ENCODE peak calls at places on chromosomes 4 and X, in six cellular contexts. E is trophoblast cell, R is mesendoderm, F is IMR-90, J is H9, T is neuronal stem cell. G is an unnamed sample.

GRCh38 chr4:20995591-20995990 is 295.3 kb downstream of the PACRGL start:
- DNase-seq in T (no peak), F (no peak), J (no peak), R (no peak), E (peak), G (no peak)

GRCh38 chr4:3706565-3707422 is 59.4 kb upstream of the ADRA2C start:
- DNase-seq in E (no peak), R (no peak), J (no peak), T (no peak), F (no peak), G (no peak)

GRCh38 chr4:8176547-8177399 is 18.2 kb upstream of the ABLIM2 start:
- DNase-seq in R (peak), J (peak), T (peak), E (peak), F (peak), G (peak)

GRCh38 chrX:1393871-1394615 is 2.1 kb upstream of the SLC25A6 start:
- DNase-seq in J (no peak), E (no peak), T (no peak), R (no peak), F (no peak), G (no peak)

GRCh38 chrX:17654116-17654515 is 83.2 kb upstream of the SCML1 start:
- DNase-seq in R (no peak), F (no peak), E (no peak), J (no peak), T (no peak), G (no peak)

GRCh38 chrX:68203656-68204055 is 229.6 kb downstream of the OPHN1 start:
- DNase-seq in J (no peak), E (no peak), R (no peak), T (no peak), F (no peak), G (no peak)

GRCh38 chr4:85488416-85488815 is 13.5 kb downstream of the ARHGAP24 start:
- DNase-seq in R (no peak), E (no peak), T (no peak), J (no peak), F (no peak), G (no peak)

GRCh38 chrX:40637687-40638086 is 9.7 kb downstream of the CXorf38 start:
- DNase-seq in R (no peak), J (no peak), F (peak), E (no peak), T (no peak), G (no peak)

GRCh38 chr4:172485007-172485406 is 671.8 kb downstream of the GALNTL6 start:
- DNase-seq in J (no peak), R (no peak), E (no peak), F (no peak), T (no peak), G (no peak)

GRCh38 chr4:108644237-108644636 is 6.2 kb upstream of the OSTC start:
- DNase-seq in J (no peak), T (no peak), E (peak), F (peak), R (peak), G (peak)

GRCh38 chr4:142405021-142405991 is 440.8 kb downstream of the INPP4B start:
- DNase-seq in T (peak), E (peak), J (peak), R (peak), F (peak), G (peak)

GRCh38 chr4:1072830-1073446 is 40.4 kb downstream of the RNF212 start:
- DNase-seq in T (peak), E (peak), F (peak), J (peak), R (peak), G (peak)

GRCh38 chr4:108168672-108169562 is at the start of gene LEF1:
- DNase-seq in R (peak), E (peak), T (peak), J (peak), F (peak), G (peak)

GRCh38 chrX:71637253-71637618 is 18.9 kb upstream of the CXCR3 start:
- DNase-seq in T (no peak), F (peak), J (no peak), R (no peak), E (no peak), G (no peak)

GRCh38 chr4:156798438-156798837 is 173.2 kb downstream of the PDGFC start:
- DNase-seq in R (no peak), T (no peak), J (no peak), F (no peak), E (no peak), G (no peak)

GRCh38 chrX:108261541-108262218 is 170.1 kb downstream of the ATG4A start:
- DNase-seq in F (peak), J (no peak), R (no peak), T (no peak), E (no peak), G (peak)

GRCh38 chrX:48695925-48696300 is 621 bp upstream of the SUV39H1 start:
- DNase-seq in E (peak), R (peak), T (no peak), J (no peak), F (no peak), G (no peak)

GRCh38 chr4:159229164-159229563 is 126.3 kb downstream of the RAPGEF2 start:
- DNase-seq in J (no peak), F (peak), T (peak), E (peak), R (peak), G (peak)

GRCh38 chrX:30161043-30161442 is 54.3 kb upstream of the MAGEB2 start:
- DNase-seq in R (no peak), F (peak), E (no peak), T (no peak), J (no peak), G (no peak)

GRCh38 chr4:141786921-141787320 is 150.5 kb downstream of the IL15 start:
- DNase-seq in R (no peak), J (no peak), F (no peak), E (no peak), T (no peak), G (no peak)

GRCh38 chr4:160175064-160175643 is 1072.3 kb downstream of the RAPGEF2 start:
- DNase-seq in F (no peak), T (no peak), J (no peak), E (no peak), R (peak), G (no peak)

GRCh38 chr4:87166296-87166854 is 54.0 kb downstream of the KLHL8 start:
- DNase-seq in R (no peak), E (no peak), T (no peak), F (no peak), J (no peak), G (no peak)

GRCh38 chrX:45622538-45622937 is 421.9 kb upstream of the DIPK2B start:
- DNase-seq in F (peak), E (peak), R (no peak), T (no peak), J (no peak), G (peak)

GRCh38 chrX:46865281-46865680 is 28.4 kb downstream of the RP2 start:
- DNase-seq in F (peak), E (peak), J (no peak), R (peak), T (no peak), G (peak)

GRCh38 chr4:10647811-10648210 is 36.8 kb downstream of the CLNK start:
- DNase-seq in F (peak), R (no peak), T (no peak), E (no peak), J (no peak), G (peak)

GRCh38 chr4:126221717-126222116 is 907.0 kb downstream of the FAT4 start:
- DNase-seq in J (no peak), R (peak), E (no peak), F (no peak), T (no peak), G (no peak)

GRCh38 chr4:86596802-86597201 is 2.7 kb downstream of the PTPN13 start:
- DNase-seq in F (peak), J (no peak), E (no peak), T (no peak), R (no peak), G (no peak)

GRCh38 chr4:27568236-27568951 is 707.8 kb downstream of the STIM2 start:
- DNase-seq in J (no peak), T (no peak), F (no peak), E (no peak), R (no peak), G (no peak)

GRCh38 chr4:80196259-80197131 is 808 bp upstream of the PRDM8 start:
- DNase-seq in F (peak), E (no peak), T (no peak), J (peak), R (peak), G (peak)

GRCh38 chr4:165493359-165493758 is 114.6 kb downstream of the CPE start:
- DNase-seq in J (peak), R (peak), F (peak), E (peak), T (peak), G (peak)

GRCh38 chr4:157514711-157515110 is 294.2 kb downstream of the GRIA2 start:
- DNase-seq in T (no peak), F (no peak), E (no peak), R (peak), J (peak), G (no peak)

GRCh38 chr4:151983854-151984253 is 223.0 kb upstream of the GATB start:
- DNase-seq in J (no peak), F (no peak), T (no peak), R (no peak), E (no peak), G (no peak)

GRCh38 chr4:86496094-86497060 is 97.7 kb upstream of the PTPN13 start:
- DNase-seq in E (peak), T (no peak), J (no peak), R (peak), F (peak), G (peak)

GRCh38 chrX:122076241-122076640 is 1028.8 kb downstream of the GLUD2 start:
- DNase-seq in R (no peak), J (no peak), E (peak), F (no peak), T (no peak), G (no peak)

GRCh38 chr4:10386044-10386443 is 71.2 kb downstream of the ZNF518B start:
- DNase-seq in E (no peak), J (no peak), F (no peak), T (no peak), R (no peak), G (no peak)

GRCh38 chr4:68904786-68905185 is 46.8 kb downstream of the UGT2A3 start:
- DNase-seq in F (no peak), E (no peak), J (peak), T (no peak), R (peak), G (no peak)
- H3K4ac ChIP-seq in F (no peak), E (no peak), J (no peak), T (no peak), R (peak), G (no peak)

GRCh38 chrX:133414399-133415275 is 652 bp downstream of the GPC4 start:
- DNase-seq in J (no peak), R (no peak), T (no peak), F (no peak), E (peak), G (peak)

GRCh38 chrX:133413218-133413925 is 1.9 kb downstream of the GPC4 start:
- DNase-seq in J (no peak), E (peak), R (no peak), F (no peak), T (no peak), G (no peak)

GRCh38 chrX:133417364-133417763 is 2.1 kb upstream of the GPC4 start:
- DNase-seq in F (no peak), R (no peak), T (no peak), J (no peak), E (no peak), G (no peak)

GRCh38 chrX:133412665-133413064 is 2.6 kb downstream of the GPC4 start:
- DNase-seq in J (no peak), T (no peak), F (no peak), R (no peak), E (peak), G (no peak)

DNA sequence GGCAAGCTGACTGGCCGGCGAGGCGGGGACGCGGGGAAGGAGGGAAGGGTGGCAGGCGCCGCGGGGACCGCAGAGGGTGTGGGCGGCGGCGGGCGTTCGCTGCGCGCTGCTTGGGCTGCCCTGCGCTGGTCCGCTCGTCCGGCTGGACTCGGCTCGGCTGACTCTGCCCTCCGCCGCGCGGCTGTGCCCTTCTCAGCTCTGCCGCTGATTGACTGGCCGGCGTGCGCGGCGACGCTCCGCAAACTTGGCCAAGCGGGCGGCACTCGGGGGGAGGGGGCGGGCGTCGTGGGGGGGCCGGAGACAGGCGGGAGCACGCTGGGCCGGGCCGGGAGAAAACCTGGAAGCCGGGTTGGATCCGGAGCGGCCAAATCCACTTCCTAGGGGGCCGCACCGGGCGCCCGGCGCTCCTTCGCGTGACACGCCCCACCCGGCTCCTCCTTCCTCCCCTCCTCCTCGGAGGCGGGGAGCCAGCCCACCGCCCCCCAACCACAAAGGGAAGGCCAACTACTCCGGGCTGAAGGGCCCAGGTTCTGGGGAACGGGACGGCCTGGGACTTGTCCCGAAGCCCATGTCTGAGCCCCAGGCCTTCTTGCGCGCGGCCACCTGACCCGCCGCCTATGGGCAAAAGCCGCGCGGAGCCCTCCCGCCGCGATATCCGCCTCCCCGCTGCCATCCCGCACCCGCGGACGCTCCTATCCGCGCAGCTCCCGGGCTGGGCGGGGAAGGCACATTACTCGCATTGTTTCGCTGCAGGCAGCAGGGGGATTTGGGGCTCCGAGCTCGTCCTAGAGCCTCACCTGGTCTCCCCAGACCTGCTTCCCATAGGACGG is at the start of gene GPC4:
- DNase-seq in E (peak), J (peak), T (peak), R (peak), F (no peak), G (peak)
- H3K27ac ChIP-seq in E (peak), J (peak), T (no peak), R (peak), F (peak), G (no peak)

GRCh38 chr4:72770708-72771107 is 201.7 kb upstream of the ADAMTS3 start:
- DNase-seq in T (no peak), J (no peak), R (no peak), E (no peak), F (no peak), G (no peak)

GRCh38 chr4:72767903-72768817 is 199.1 kb upstream of the ADAMTS3 start:
- DNase-seq in J (no peak), T (no peak), F (peak), E (peak), R (peak), G (peak)
- H3K4ac ChIP-seq in J (no peak), T (no peak), F (no peak), E (peak), R (no peak), G (no peak)

GRCh38 chr4:150237110-150237852 is 159.0 kb downstream of the DCLK2 start:
- DNase-seq in F (peak), T (no peak), J (no peak), E (peak), R (no peak), G (peak)
- H3K27ac ChIP-seq in F (peak), T (no peak), J (no peak), E (no peak), R (no peak), G (peak)

GRCh38 chr4:183408791-183409190 is 35.6 kb upstream of the CDKN2AIP start:
- DNase-seq in E (no peak), T (no peak), R (no peak), J (no peak), F (no peak), G (no peak)
- H3K4ac ChIP-seq in E (no peak), T (no peak), R (no peak), J (no peak), F (no peak), G (no peak)

GRCh38 chr4:94517492-94517891 is 65.8 kb downstream of the PDLIM5 start:
- DNase-seq in T (no peak), R (no peak), J (no peak), F (no peak), E (peak), G (no peak)

GRCh38 chr4:94523033-94523590 is 71.4 kb downstream of the PDLIM5 start:
- DNase-seq in T (no peak), E (no peak), J (no peak), F (no peak), R (no peak), G (no peak)

GRCh38 chr4:94519019-94519418 is 67.3 kb downstream of the PDLIM5 start:
- DNase-seq in F (no peak), T (no peak), J (no peak), E (no peak), R (no peak), G (no peak)

GRCh38 chr4:94516999-94517398 is 65.3 kb downstream of the PDLIM5 start:
- DNase-seq in E (peak), F (peak), J (no peak), T (no peak), R (no peak), G (peak)

DNA sequence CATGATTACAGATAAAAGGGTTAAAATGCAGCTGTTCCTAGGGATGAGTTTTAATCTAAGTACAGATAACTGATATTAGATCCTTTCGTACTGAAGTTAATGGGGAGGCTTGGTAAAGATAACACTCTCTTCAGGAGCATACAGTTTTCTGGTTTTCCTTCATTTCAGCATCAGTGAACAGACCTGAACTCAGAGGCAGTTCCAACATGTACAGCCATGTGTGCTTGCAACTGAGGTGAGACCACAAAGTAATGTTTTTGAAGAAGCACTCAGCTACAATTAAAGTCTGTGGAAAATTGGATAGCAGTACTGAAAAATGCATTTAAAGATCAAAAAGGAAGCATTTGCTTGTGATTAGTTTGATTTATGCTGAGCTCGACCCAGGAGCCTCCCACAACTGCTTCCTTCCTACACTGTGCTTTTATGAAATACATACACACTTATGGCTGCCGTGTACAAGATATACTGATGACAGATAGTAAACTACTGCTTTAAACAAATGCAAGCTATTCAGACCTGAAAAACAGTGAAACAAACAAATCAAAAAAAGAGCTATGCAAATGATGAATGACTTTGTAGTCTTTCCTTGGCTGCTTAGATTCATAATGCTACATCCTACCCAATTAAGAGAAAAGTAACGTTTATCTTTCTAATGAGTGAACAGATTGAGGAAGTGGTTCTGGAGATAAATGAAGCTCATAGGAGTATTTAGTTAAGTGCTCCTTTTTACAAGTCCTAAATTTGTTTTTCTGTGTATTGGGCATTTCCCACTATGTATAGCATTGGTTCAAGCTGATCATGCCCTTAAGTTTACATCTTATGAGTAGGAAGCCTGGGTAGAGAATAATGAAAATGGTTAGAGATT is 68.4 kb downstream of the PDLIM5 start:
- DNase-seq in R (no peak), E (no peak), F (no peak), J (no peak), T (no peak), G (peak)
- H3K27ac ChIP-seq in R (no peak), E (no peak), F (no peak), J (no peak), T (no peak), G (no peak)

DNA sequence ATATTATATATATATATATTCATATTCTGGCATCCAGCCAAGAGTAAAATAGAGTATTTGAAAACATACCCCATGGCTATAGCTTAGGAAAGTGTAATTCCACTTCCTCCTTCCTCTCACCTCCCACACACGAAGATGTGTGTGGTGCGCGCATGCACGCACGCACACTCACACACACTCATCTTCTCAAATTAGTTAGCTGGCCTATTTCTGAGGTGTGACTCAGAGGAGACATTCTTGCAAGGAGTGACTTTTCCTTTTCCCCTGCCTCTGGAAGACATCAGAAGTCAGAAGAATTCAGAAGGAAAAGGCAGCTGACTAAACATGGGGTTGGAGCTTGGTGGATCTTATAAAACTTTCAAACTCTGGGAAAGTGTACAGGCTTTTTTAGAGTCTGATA is 8.8 kb downstream of the ENPEP start:
- DNase-seq in F (peak), R (peak), J (no peak), T (no peak), E (peak), G (peak)
- H3K4ac ChIP-seq in F (no peak), R (no peak), J (no peak), T (no peak), E (no peak), G (no peak)

GRCh38 chr4:38424171-38424871 is 239.7 kb upstream of the KLF3 start:
- DNase-seq in F (no peak), T (peak), E (no peak), R (peak), J (peak), G (no peak)
- H3K27ac ChIP-seq in F (no peak), T (peak), E (no peak), R (no peak), J (no peak), G (no peak)

G was measured in mesenchymal stem cell.